ENCODE peak calls at places on chromosomes 16 and 17, in eight cellular contexts. X is left ventricle myocardium inferior; B is psoas muscle; Y is MCF 10A; R is astrocyte of the spinal cord; E is fibroblast of the aortic adventitia; V is Calu3; W is CD8-positive, alpha-beta T cell. I is an unnamed sample.

GRCh38 chr17:77572851-77573250 is 385.7 kb upstream of the TNRC6C start:
- DNase-seq in X (no peak), B (no peak), Y (no peak), R (no peak), E (no peak), V (no peak), W (no peak), I (no peak)

GRCh38 chr16:87056083-87056482 is 261.1 kb downstream of the C16orf95 start:
- DNase-seq in X (no peak), B (no peak), Y (peak; percentile 24), R (peak; percentile 47), E (peak; percentile 67), V (no peak), W (no peak), I (peak; percentile 55)

GRCh38 chr16:28845173-28846079 is 722 bp downstream of the TUFM start:
- DNase-seq in X (no peak), B (no peak), Y (peak; percentile 70), R (peak; percentile 18), E (no peak), V (peak; percentile 59), W (no peak), I (peak; percentile 48)

GRCh38 chr17:1724869-1725641 is 551 bp downstream of the WDR81 start:
- DNase-seq in X (no peak), B (no peak), Y (no peak), R (no peak), E (no peak), V (peak; percentile 19), W (no peak), I (no peak)

GRCh38 chr16:72357860-72358259 is 185.9 kb upstream of the PMFBP1 start:
- DNase-seq in X (no peak), B (no peak), Y (no peak), R (no peak), E (peak; percentile 21), V (no peak), W (no peak), I (peak; percentile 52)

GRCh38 chr17:6524520-6524919 is 31.8 kb downstream of the PITPNM3 start:
- DNase-seq in X (no peak), B (no peak), Y (peak; percentile 51), R (no peak), E (no peak), V (no peak), W (no peak), I (no peak)

GRCh38 chr16:3655791-3656490 is 1.4 kb downstream of the DNASE1 start:
- DNase-seq in X (no peak), B (no peak), Y (no peak), R (no peak), E (no peak), V (no peak), W (no peak), I (no peak)

GRCh38 chr17:79045001-79045729 is 21.2 kb downstream of the C1QTNF1 start:
- DNase-seq in X (no peak), B (no peak), Y (no peak), R (no peak), E (no peak), V (no peak), W (no peak), I (no peak)

GRCh38 chr16:89507219-89507833 is 877 bp upstream of the SPG7 start:
- DNase-seq in X (no peak), B (no peak), Y (no peak), R (no peak), E (no peak), V (no peak), W (peak; percentile 16), I (no peak)

GRCh38 chr17:17269926-17270773 is 10.9 kb downstream of the COPS3 start:
- DNase-seq in X (no peak), B (no peak), Y (peak; percentile 16), R (no peak), E (no peak), V (peak; percentile 7), W (peak; percentile 17), I (no peak)

GRCh38 chr16:1178295-1178910 is 25.5 kb downstream of the CACNA1H start:
- DNase-seq in X (no peak), B (no peak), Y (no peak), R (no peak), E (no peak), V (no peak), W (no peak), I (no peak)

GRCh38 chr16:726438-727290 is at the start of the genes CCDC78 and HAGHL:
- DNase-seq in X (peak; percentile 67), B (peak; percentile 62), Y (peak; percentile 39), R (peak; percentile 32), E (no peak), V (peak; percentile 65), W (peak; percentile 68), I (peak; percentile 32)

GRCh38 chr17:4998027-4998665 is 396 bp downstream of the KIF1C start:
- DNase-seq in X (peak; percentile 70), B (peak; percentile 68), Y (peak; percentile 8), R (peak; percentile 17), E (no peak), V (no peak), W (no peak), I (no peak)

GRCh38 chr16:54135361-54136275 is 151.0 kb downstream of the IRX3 start:
- DNase-seq in X (no peak), B (no peak), Y (peak; percentile 50), R (peak; percentile 63), E (peak; percentile 71), V (no peak), W (no peak), I (peak; percentile 77)

GRCh38 chr17:40910441-40910841 is 25.4 kb upstream of the KRT20 start:
- DNase-seq in X (no peak), B (no peak), Y (peak; percentile 34), R (peak; percentile 77), E (peak; percentile 77), V (no peak), W (no peak), I (peak; percentile 23)

GRCh38 chr16:5875416-5875815 is 777.8 kb upstream of the EEF2KMT start:
- DNase-seq in X (no peak), B (no peak), Y (no peak), R (peak; percentile 69), E (no peak), V (no peak), W (no peak), I (no peak)

GRCh38 chr16:30069575-30070462 is 4.3 kb downstream of the ALDOA start:
- DNase-seq in X (peak; percentile 46), B (no peak), Y (no peak), R (no peak), E (no peak), V (no peak), W (no peak), I (peak; percentile 39)

GRCh38 chr16:81626181-81626674 is 152.9 kb upstream of the PLCG2 start:
- DNase-seq in X (no peak), B (no peak), Y (peak; percentile 3), R (no peak), E (no peak), V (no peak), W (no peak), I (no peak)

GRCh38 chr16:88103011-88103410 is 151.8 kb downstream of the BANP start:
- DNase-seq in X (no peak), B (no peak), Y (no peak), R (no peak), E (no peak), V (no peak), W (no peak), I (no peak)

GRCh38 chr17:22461460-22462145 is 769.3 kb downstream of the KCNJ18 start:
- DNase-seq in X (no peak), B (no peak), Y (no peak), R (no peak), E (no peak), V (no peak), W (no peak), I (no peak)

GRCh38 chr16:23710504-23710903 is 2.5 kb downstream of the ERN2 start:
- DNase-seq in X (no peak), B (no peak), Y (no peak), R (no peak), E (no peak), V (no peak), W (no peak), I (no peak)
- TF ChIP-seq CTCF in X (no peak), B (no peak), Y (no peak), R (no peak), E (no peak), V (no peak), W (no peak), I (no peak)

DNA sequence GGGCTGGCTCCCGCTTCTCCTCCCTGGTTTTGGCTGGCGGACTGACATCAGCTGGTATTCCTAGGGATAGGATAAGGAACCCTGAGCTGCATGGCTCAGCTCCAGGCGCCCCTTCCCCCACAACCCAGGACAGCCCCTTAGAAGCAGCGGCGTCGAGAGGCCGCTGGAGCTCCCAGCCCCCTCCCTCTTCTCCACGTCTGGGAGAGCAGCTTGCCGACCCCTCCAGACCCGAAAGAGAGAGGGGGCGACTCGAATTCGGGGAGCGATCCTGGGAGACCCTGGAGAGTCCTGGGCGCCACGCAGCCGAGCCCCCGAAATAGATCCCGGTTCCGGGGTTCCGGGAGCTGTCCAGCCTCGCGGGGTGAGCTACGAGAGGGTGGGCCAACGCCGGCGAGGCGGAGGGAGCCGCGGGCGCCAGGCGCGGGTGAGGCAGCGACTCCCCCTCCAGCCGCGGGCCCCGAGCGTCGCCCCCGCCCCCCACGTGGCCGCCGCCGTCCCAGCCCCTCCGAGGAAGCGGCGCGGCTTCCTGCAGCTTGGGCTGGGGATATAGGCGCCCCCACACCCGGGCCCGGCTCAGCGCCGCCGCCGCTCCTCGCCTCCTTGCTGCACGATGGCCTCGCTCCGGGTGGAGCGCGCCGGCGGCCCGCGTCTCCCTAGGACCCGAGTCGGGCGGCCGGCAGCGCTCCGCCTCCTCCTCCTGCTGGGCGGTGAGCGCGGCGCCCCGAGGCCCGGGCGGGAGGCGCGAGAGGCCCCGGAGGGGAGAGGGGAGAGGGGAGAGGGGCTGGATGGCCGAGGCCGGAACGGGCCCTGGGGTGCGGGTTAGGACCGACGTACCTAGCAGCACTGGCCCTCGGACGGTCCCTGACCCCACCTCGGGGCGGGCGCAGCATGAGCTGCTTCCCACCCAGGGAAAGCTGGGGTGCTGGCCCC is at the start of gene RAMP2:
- DNase-seq in X (peak; percentile 36), B (peak; percentile 52), Y (no peak), R (no peak), E (no peak), V (peak; percentile 36), W (peak; percentile 19), I (no peak)
- TF ChIP-seq CTCF in X (peak; percentile 11), B (no peak), Y (no peak), R (no peak), E (no peak), V (no peak), W (no peak), I (no peak)

GRCh38 chr17:42459256-42459982 is 741 bp downstream of the ATP6V0A1 start:
- DNase-seq in X (peak; percentile 46), B (peak; percentile 42), Y (peak; percentile 63), R (peak; percentile 53), E (peak; percentile 67), V (peak; percentile 70), W (no peak), I (peak; percentile 49)
- TF ChIP-seq CTCF in X (peak; percentile 33), B (peak; percentile 19), Y (peak; percentile 29), R (peak; percentile 51), E (peak; percentile 37), V (no peak), W (no peak), I (peak; percentile 30)

DNA sequence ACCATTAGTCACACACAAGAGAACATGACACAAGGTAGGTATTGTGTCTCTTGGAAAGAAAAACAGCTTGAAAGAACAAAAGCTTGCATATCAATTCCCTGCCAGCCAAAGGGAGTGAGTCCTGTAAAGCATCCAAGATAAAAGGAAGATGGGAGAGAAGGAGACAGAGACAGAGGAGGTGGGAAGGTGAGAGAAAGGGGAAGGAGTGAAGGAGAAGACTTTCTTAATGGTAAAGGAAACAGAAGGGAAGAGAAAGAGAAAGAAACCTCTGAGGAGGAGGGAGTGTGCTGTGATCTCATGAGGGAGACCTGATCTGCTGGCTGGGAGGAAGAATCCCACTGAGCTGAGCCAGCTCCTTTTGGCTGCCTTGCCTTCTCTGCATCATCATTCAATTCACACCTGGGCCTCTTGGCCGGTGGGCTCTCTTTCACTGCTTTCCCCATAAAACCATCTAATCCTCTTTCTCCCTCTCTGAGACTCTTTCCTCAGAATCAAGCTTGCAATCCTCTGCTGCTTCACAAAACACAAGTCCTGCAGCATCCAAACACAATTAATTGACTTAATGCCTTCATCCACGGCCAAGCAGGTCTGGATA is 271.6 kb downstream of the ABCC12 start:
- DNase-seq in X (no peak), B (no peak), Y (no peak), R (peak; percentile 7), E (no peak), V (no peak), W (no peak), I (no peak)
- TF ChIP-seq CTCF in X (no peak), B (no peak), Y (no peak), R (no peak), E (no peak), V (no peak), W (no peak), I (no peak)